ENCODE peak calls at places on chromosomes 3 and 15, in eight cellular contexts. One of them, this sample, is unnamed.

GRCh38 chr3:134090031-134090430 is 60.3 kb upstream of the SLCO2A1 start:
- DNase-seq in colonic mucosa: no peak
- DNase-seq in right cardiac atrium: no peak
- DNase-seq in mammary epithelial cell: no peak
- DNase-seq in pancreas: no peak
- DNase-seq in A673: no peak
- DNase-seq in tibial artery: no peak
- DNase-seq in GM12878: no peak
- DNase-seq in this sample: no peak

GRCh38 chr15:52105856-52106255 is 6.7 kb downstream of the BCL2L10 start:
- DNase-seq in mammary epithelial cell: peak; percentile 69
- DNase-seq in GM12878: no peak
- DNase-seq in right cardiac atrium: no peak
- DNase-seq in colonic mucosa: no peak
- DNase-seq in tibial artery: no peak
- DNase-seq in pancreas: no peak
- DNase-seq in A673: no peak
- DNase-seq in this sample: no peak

GRCh38 chr15:48865387-48866079 is 12.4 kb upstream of the EID1 start:
- DNase-seq in colonic mucosa: no peak
- DNase-seq in mammary epithelial cell: no peak
- DNase-seq in tibial artery: no peak
- DNase-seq in A673: peak; percentile 91
- DNase-seq in right cardiac atrium: no peak
- DNase-seq in pancreas: no peak
- DNase-seq in GM12878: no peak
- DNase-seq in this sample: no peak

GRCh38 chr15:80970018-80970657 is 19.5 kb downstream of the MESD start:
- DNase-seq in GM12878: no peak
- DNase-seq in tibial artery: no peak
- DNase-seq in pancreas: peak; percentile 14
- DNase-seq in colonic mucosa: peak; percentile 73
- DNase-seq in A673: peak; percentile 76
- DNase-seq in right cardiac atrium: peak; percentile 35
- DNase-seq in mammary epithelial cell: peak; percentile 37
- DNase-seq in this sample: peak; percentile 64

GRCh38 chr3:95934181-95934580 is 880.2 kb upstream of the EPHA6 start:
- DNase-seq in right cardiac atrium: no peak
- DNase-seq in pancreas: no peak
- DNase-seq in A673: no peak
- DNase-seq in colonic mucosa: no peak
- DNase-seq in GM12878: no peak
- DNase-seq in mammary epithelial cell: no peak
- DNase-seq in tibial artery: no peak
- DNase-seq in this sample: no peak

GRCh38 chr3:499362-499761 is 302.8 kb downstream of the CHL1 start:
- DNase-seq in colonic mucosa: no peak
- DNase-seq in A673: no peak
- DNase-seq in GM12878: no peak
- DNase-seq in right cardiac atrium: no peak
- DNase-seq in pancreas: no peak
- DNase-seq in mammary epithelial cell: no peak
- DNase-seq in tibial artery: no peak
- DNase-seq in this sample: no peak

GRCh38 chr3:57952208-57952631 is 56.0 kb upstream of the FLNB start:
- DNase-seq in tibial artery: peak; percentile 90
- DNase-seq in pancreas: no peak
- DNase-seq in colonic mucosa: no peak
- DNase-seq in A673: peak; percentile 59
- DNase-seq in GM12878: no peak
- DNase-seq in mammary epithelial cell: peak; percentile 65
- DNase-seq in right cardiac atrium: peak; percentile 82
- DNase-seq in this sample: no peak

GRCh38 chr3:136862611-136862951 is 573 bp downstream of the NCK1 start:
- DNase-seq in right cardiac atrium: peak; percentile 72
- DNase-seq in GM12878: no peak
- DNase-seq in pancreas: peak; percentile 75
- DNase-seq in colonic mucosa: peak; percentile 69
- DNase-seq in A673: peak; percentile 53
- DNase-seq in tibial artery: peak; percentile 81
- DNase-seq in mammary epithelial cell: peak; percentile 77
- DNase-seq in this sample: peak; percentile 90

GRCh38 chr3:169759256-169759655 is 5.6 kb downstream of the TERC start:
- DNase-seq in right cardiac atrium: no peak
- DNase-seq in colonic mucosa: no peak
- DNase-seq in mammary epithelial cell: peak; percentile 86
- DNase-seq in pancreas: no peak
- DNase-seq in GM12878: no peak
- DNase-seq in tibial artery: no peak
- DNase-seq in A673: no peak
- DNase-seq in this sample: no peak

GRCh38 chr15:66682865-66683264 is 19.2 kb upstream of the SMAD6 start:
- DNase-seq in GM12878: no peak
- DNase-seq in tibial artery: no peak
- DNase-seq in A673: no peak
- DNase-seq in right cardiac atrium: no peak
- DNase-seq in mammary epithelial cell: peak; percentile 58
- DNase-seq in pancreas: no peak
- DNase-seq in colonic mucosa: no peak
- DNase-seq in this sample: no peak

GRCh38 chr15:72319360-72319984 is 485 bp downstream of the CELF6 start:
- DNase-seq in tibial artery: peak; percentile 74
- DNase-seq in right cardiac atrium: peak; percentile 75
- DNase-seq in mammary epithelial cell: peak; percentile 39
- DNase-seq in A673: peak; percentile 66
- DNase-seq in colonic mucosa: peak; percentile 60
- DNase-seq in GM12878: no peak
- DNase-seq in pancreas: peak; percentile 57
- DNase-seq in this sample: peak; percentile 58

GRCh38 chr3:151318313-151318712 is 1.7 kb upstream of the GPR87 start:
- DNase-seq in GM12878: no peak
- DNase-seq in pancreas: no peak
- DNase-seq in mammary epithelial cell: no peak
- DNase-seq in colonic mucosa: no peak
- DNase-seq in right cardiac atrium: no peak
- DNase-seq in tibial artery: no peak
- DNase-seq in A673: no peak
- DNase-seq in this sample: no peak

GRCh38 chr3:29099296-29099695 is 181.6 kb upstream of the RBMS3 start:
- DNase-seq in colonic mucosa: no peak
- DNase-seq in GM12878: no peak
- DNase-seq in right cardiac atrium: no peak
- DNase-seq in mammary epithelial cell: no peak
- DNase-seq in pancreas: no peak
- DNase-seq in tibial artery: no peak
- DNase-seq in A673: peak; percentile 34
- DNase-seq in this sample: no peak

GRCh38 chr15:34241376-34242350 is 16.8 kb downstream of the EMC4 start:
- DNase-seq in mammary epithelial cell: peak; percentile 62
- DNase-seq in pancreas: no peak
- DNase-seq in A673: peak; percentile 31
- DNase-seq in GM12878: no peak
- DNase-seq in right cardiac atrium: no peak
- DNase-seq in colonic mucosa: peak; percentile 26
- DNase-seq in tibial artery: no peak
- DNase-seq in this sample: no peak

GRCh38 chr15:85615930-85616329 is 178.8 kb downstream of the KLHL25 start:
- DNase-seq in mammary epithelial cell: peak; percentile 84
- DNase-seq in pancreas: no peak
- DNase-seq in right cardiac atrium: no peak
- DNase-seq in tibial artery: no peak
- DNase-seq in A673: peak; percentile 63
- DNase-seq in colonic mucosa: peak; percentile 40
- DNase-seq in GM12878: no peak
- DNase-seq in this sample: no peak

GRCh38 chr3:37853691-37854413 is 7.8 kb upstream of the CTDSPL start:
- DNase-seq in colonic mucosa: peak; percentile 62
- DNase-seq in pancreas: no peak
- DNase-seq in GM12878: no peak
- DNase-seq in tibial artery: no peak
- DNase-seq in right cardiac atrium: no peak
- DNase-seq in mammary epithelial cell: peak; percentile 97
- DNase-seq in A673: no peak
- DNase-seq in this sample: no peak

GRCh38 chr15:52180851-52181450 is 10.2 kb downstream of the GNB5 start:
- DNase-seq in A673: no peak
- DNase-seq in pancreas: no peak
- DNase-seq in colonic mucosa: no peak
- DNase-seq in tibial artery: no peak
- DNase-seq in mammary epithelial cell: no peak
- DNase-seq in GM12878: no peak
- DNase-seq in right cardiac atrium: no peak
- DNase-seq in this sample: no peak

GRCh38 chr3:152314677-152315353 is 46.1 kb downstream of the MBNL1 start:
- DNase-seq in pancreas: no peak
- DNase-seq in GM12878: no peak
- DNase-seq in mammary epithelial cell: no peak
- DNase-seq in right cardiac atrium: no peak
- DNase-seq in A673: no peak
- DNase-seq in colonic mucosa: no peak
- DNase-seq in tibial artery: no peak
- DNase-seq in this sample: no peak

GRCh38 chr3:78613366-78614008 is 1154.3 kb downstream of the ROBO1 start:
- DNase-seq in pancreas: no peak
- DNase-seq in GM12878: no peak
- DNase-seq in A673: no peak
- DNase-seq in mammary epithelial cell: no peak
- DNase-seq in right cardiac atrium: no peak
- DNase-seq in colonic mucosa: no peak
- DNase-seq in tibial artery: no peak
- DNase-seq in this sample: no peak

GRCh38 chr15:74402873-74403589 is 30.7 kb downstream of the SEMA7A start:
- DNase-seq in pancreas: no peak
- DNase-seq in GM12878: peak; percentile 82
- DNase-seq in right cardiac atrium: no peak
- DNase-seq in mammary epithelial cell: no peak
- DNase-seq in A673: no peak
- DNase-seq in tibial artery: no peak
- DNase-seq in colonic mucosa: peak; percentile 41
- DNase-seq in this sample: no peak

GRCh38 chr3:129600348-129600747 is 6.1 kb downstream of the PLXND1 start:
- DNase-seq in colonic mucosa: no peak
- DNase-seq in tibial artery: no peak
- DNase-seq in GM12878: no peak
- DNase-seq in right cardiac atrium: no peak
- DNase-seq in A673: no peak
- DNase-seq in mammary epithelial cell: no peak
- DNase-seq in pancreas: no peak
- DNase-seq in this sample: no peak

GRCh38 chr15:59394166-59394661 is 21.5 kb upstream of the MYO1E start:
- DNase-seq in A673: no peak
- DNase-seq in mammary epithelial cell: no peak
- DNase-seq in right cardiac atrium: no peak
- DNase-seq in colonic mucosa: no peak
- DNase-seq in tibial artery: no peak
- DNase-seq in GM12878: no peak
- DNase-seq in pancreas: no peak
- DNase-seq in this sample: no peak

GRCh38 chr3:113660901-113661300 is 35.5 kb downstream of the USF3 start:
- DNase-seq in tibial artery: no peak
- DNase-seq in colonic mucosa: no peak
- DNase-seq in pancreas: peak; percentile 51
- DNase-seq in right cardiac atrium: no peak
- DNase-seq in GM12878: no peak
- DNase-seq in A673: no peak
- DNase-seq in mammary epithelial cell: no peak
- DNase-seq in this sample: no peak
- H3K27ac ChIP-seq in tibial artery: no peak overlapping the region
- H3K27ac ChIP-seq in colonic mucosa: no peak overlapping the region
- H3K27ac ChIP-seq in pancreas: peak overlapping the region; percentile 15
- H3K27ac ChIP-seq in right cardiac atrium: peak overlapping the region; percentile 91
- H3K27ac ChIP-seq in GM12878: no peak overlapping the region
- H3K27ac ChIP-seq in A673: no peak overlapping the region
- H3K27ac ChIP-seq in mammary epithelial cell: no peak overlapping the region
- H3K27ac ChIP-seq in this sample: no peak overlapping the region

GRCh38 chr3:122332551-122332950 is 7.5 kb downstream of the CSTA start:
- DNase-seq in mammary epithelial cell: no peak
- DNase-seq in tibial artery: no peak
- DNase-seq in pancreas: no peak
- DNase-seq in A673: no peak
- DNase-seq in GM12878: no peak
- DNase-seq in colonic mucosa: no peak
- DNase-seq in right cardiac atrium: no peak
- DNase-seq in this sample: no peak

GRCh38 chr3:122331886-122332285 is 6.8 kb downstream of the CSTA start:
- DNase-seq in pancreas: no peak
- DNase-seq in mammary epithelial cell: no peak
- DNase-seq in tibial artery: no peak
- DNase-seq in GM12878: no peak
- DNase-seq in A673: no peak
- DNase-seq in colonic mucosa: no peak
- DNase-seq in right cardiac atrium: no peak
- DNase-seq in this sample: no peak
- H3K27ac ChIP-seq in pancreas: no peak overlapping the region
- H3K27ac ChIP-seq in mammary epithelial cell: no peak overlapping the region
- H3K27ac ChIP-seq in tibial artery: no peak overlapping the region
- H3K27ac ChIP-seq in GM12878: no peak overlapping the region
- H3K27ac ChIP-seq in A673: no peak overlapping the region
- H3K27ac ChIP-seq in colonic mucosa: no peak overlapping the region
- H3K27ac ChIP-seq in right cardiac atrium: no peak overlapping the region
- H3K27ac ChIP-seq in this sample: no peak overlapping the region

GRCh38 chr3:46978381-46978780 is 1.1 kb upstream of the NBEAL2 start:
- DNase-seq in mammary epithelial cell: no peak
- DNase-seq in GM12878: no peak
- DNase-seq in colonic mucosa: no peak
- DNase-seq in pancreas: no peak
- DNase-seq in tibial artery: no peak
- DNase-seq in right cardiac atrium: peak; percentile 19
- DNase-seq in A673: no peak
- DNase-seq in this sample: no peak
- H3K27ac ChIP-seq in mammary epithelial cell: no peak overlapping the region
- H3K27ac ChIP-seq in GM12878: peak overlapping the region; percentile 88
- H3K27ac ChIP-seq in colonic mucosa: peak overlapping the region; percentile 83
- H3K27ac ChIP-seq in pancreas: peak overlapping the region; percentile 92
- H3K27ac ChIP-seq in tibial artery: peak overlapping the region; percentile 83
- H3K27ac ChIP-seq in right cardiac atrium: no peak overlapping the region
- H3K27ac ChIP-seq in A673: no peak overlapping the region
- H3K27ac ChIP-seq in this sample: peak overlapping the region; percentile 89

GRCh38 chr3:172102123-172102882 is 62.9 kb downstream of the FNDC3B start:
- DNase-seq in mammary epithelial cell: no peak
- DNase-seq in colonic mucosa: peak; percentile 43
- DNase-seq in GM12878: no peak
- DNase-seq in tibial artery: no peak
- DNase-seq in pancreas: peak; percentile 66
- DNase-seq in right cardiac atrium: no peak
- DNase-seq in A673: no peak
- DNase-seq in this sample: no peak

GRCh38 chr3:172100482-172100881 is 61.1 kb downstream of the FNDC3B start:
- DNase-seq in colonic mucosa: no peak
- DNase-seq in right cardiac atrium: no peak
- DNase-seq in mammary epithelial cell: no peak
- DNase-seq in pancreas: no peak
- DNase-seq in A673: no peak
- DNase-seq in tibial artery: no peak
- DNase-seq in GM12878: no peak
- DNase-seq in this sample: no peak

GRCh38 chr3:172102883-172103310 is 63.5 kb downstream of the FNDC3B start:
- DNase-seq in A673: no peak
- DNase-seq in GM12878: no peak
- DNase-seq in pancreas: no peak
- DNase-seq in colonic mucosa: no peak
- DNase-seq in mammary epithelial cell: peak; percentile 43
- DNase-seq in tibial artery: no peak
- DNase-seq in right cardiac atrium: no peak
- DNase-seq in this sample: no peak

GRCh38 chr3:172099495-172099808 is 60.1 kb downstream of the FNDC3B start:
- DNase-seq in GM12878: no peak
- DNase-seq in tibial artery: no peak
- DNase-seq in pancreas: no peak
- DNase-seq in mammary epithelial cell: no peak
- DNase-seq in colonic mucosa: no peak
- DNase-seq in A673: no peak
- DNase-seq in right cardiac atrium: no peak
- DNase-seq in this sample: no peak

GRCh38 chr3:172101107-172101506 is 61.7 kb downstream of the FNDC3B start:
- DNase-seq in A673: no peak
- DNase-seq in GM12878: peak; percentile 67
- DNase-seq in pancreas: no peak
- DNase-seq in right cardiac atrium: no peak
- DNase-seq in tibial artery: no peak
- DNase-seq in mammary epithelial cell: no peak
- DNase-seq in colonic mucosa: no peak
- DNase-seq in this sample: no peak
- H3K27ac ChIP-seq in A673: no peak overlapping the region
- H3K27ac ChIP-seq in GM12878: peak overlapping the region; percentile 85
- H3K27ac ChIP-seq in pancreas: peak overlapping the region; percentile 45
- H3K27ac ChIP-seq in right cardiac atrium: no peak overlapping the region
- H3K27ac ChIP-seq in tibial artery: no peak overlapping the region
- H3K27ac ChIP-seq in mammary epithelial cell: no peak overlapping the region
- H3K27ac ChIP-seq in colonic mucosa: no peak overlapping the region
- H3K27ac ChIP-seq in this sample: no peak overlapping the region

This sample was measured in vagina.